ENCODE peak calls at places on chromosomes 11 and 22, in four cellular contexts. K is left ventricle myocardium inferior, Y is cardiac fibroblast, G is spleen. Z is an unnamed sample.

GRCh38 chr11:128550261-128550821 is 37.0 kb downstream of the ETS1 start:
- DNase-seq in K (no peak), Y (no peak), G (peak), Z (no peak)

GRCh38 chr22:27668828-27669797 is 132.4 kb downstream of the MN1 start:
- DNase-seq in K (peak), Y (peak), G (peak), Z (no peak)

GRCh38 chr22:35971418-35972119 is 57.1 kb downstream of the RBFOX2 start:
- DNase-seq in K (no peak), Y (peak), G (no peak), Z (no peak)

GRCh38 chr11:63783925-63784592 is 15.5 kb upstream of the ZFTA start:
- DNase-seq in K (no peak), Y (no peak), G (no peak), Z (no peak)

GRCh38 chr11:13337986-13338436 is 60.4 kb downstream of the BMAL1 start:
- DNase-seq in K (no peak), Y (peak), G (no peak), Z (peak)

GRCh38 chr11:2300290-2300935 is 1.3 kb downstream of the C11orf21 start:
- DNase-seq in K (peak), Y (no peak), G (peak), Z (no peak)

GRCh38 chr11:115496892-115497291 is 7.3 kb downstream of the CADM1 start:
- DNase-seq in K (no peak), Y (no peak), G (no peak), Z (no peak)

GRCh38 chr22:33792837-33793236 is 127.4 kb downstream of the LARGE1 start:
- DNase-seq in K (no peak), Y (no peak), G (no peak), Z (no peak)

GRCh38 chr11:130786987-130787688 is 129.1 kb downstream of the SNX19 start:
- DNase-seq in K (no peak), Y (peak), G (no peak), Z (no peak)

GRCh38 chr11:118438314-118438931 is 2.1 kb downstream of the KMT2A start:
- DNase-seq in K (peak), Y (peak), G (peak), Z (peak)

GRCh38 chr11:119671048-119671447 is 58.0 kb downstream of the NECTIN1 start:
- DNase-seq in K (peak), Y (peak), G (no peak), Z (no peak)

GRCh38 chr11:1732421-1733008 is 17.9 kb downstream of the IFITM10 start:
- DNase-seq in K (no peak), Y (no peak), G (peak), Z (no peak)

GRCh38 chr11:60710482-60710881 is 11.1 kb downstream of the MS4A8 start:
- DNase-seq in K (no peak), Y (no peak), G (no peak), Z (no peak)

GRCh38 chr11:36376315-36376887 is 80.3 kb downstream of the PRR5L start:
- DNase-seq in K (peak), Y (peak), G (peak), Z (no peak)

GRCh38 chr22:43669190-43669589 is 142.9 kb downstream of the EFCAB6 start:
- DNase-seq in K (no peak), Y (no peak), G (no peak), Z (no peak)

GRCh38 chr22:17581056-17581455 is 17.8 kb downstream of the SLC25A18 start:
- DNase-seq in K (no peak), Y (no peak), G (no peak), Z (no peak)

DNA sequence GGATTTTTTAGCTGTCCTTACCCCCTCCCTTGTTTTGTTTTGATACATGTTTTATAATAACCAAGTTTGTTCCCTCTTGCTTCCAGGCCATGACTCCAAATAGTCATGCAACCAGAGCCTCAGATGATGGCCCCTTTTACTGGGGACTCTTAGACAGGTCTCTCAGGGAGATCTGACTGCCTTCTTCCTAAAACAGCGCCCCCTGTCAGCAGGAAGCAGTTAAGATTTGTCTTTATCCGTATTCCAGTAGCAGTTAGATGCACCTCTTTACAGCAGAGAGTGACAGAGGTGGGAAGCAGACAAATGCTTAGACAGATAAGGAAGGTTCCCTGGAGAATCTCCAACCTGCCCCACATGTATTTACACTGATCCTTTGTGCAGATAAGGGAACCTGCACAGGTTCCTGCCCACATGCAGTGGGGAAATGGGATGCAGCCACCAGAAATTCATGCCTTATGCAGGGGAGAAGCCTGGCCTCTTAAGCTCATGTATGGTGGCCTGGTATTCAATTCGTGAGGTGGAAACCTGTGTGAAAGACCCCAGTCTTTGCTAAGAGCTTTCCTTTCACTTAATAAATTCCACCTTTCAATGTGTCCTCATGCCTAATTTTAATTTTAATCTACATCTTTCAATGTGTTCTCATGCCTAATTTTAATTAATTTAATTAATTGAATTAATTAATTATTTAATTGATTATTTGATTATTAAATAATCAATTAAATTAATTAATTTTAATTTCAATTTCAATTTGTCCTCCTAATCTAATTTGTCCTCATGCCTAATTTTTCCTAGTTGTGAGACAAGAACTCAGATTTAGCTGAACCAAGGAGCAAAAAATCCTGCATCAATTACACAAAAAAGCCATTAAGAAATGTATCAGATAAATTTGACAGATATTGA is 11.5 kb upstream of the GLYAT start:
- DNase-seq in K (no peak), Y (no peak), G (no peak), Z (no peak)
- TF ChIP-seq CTCF in K (no peak), Y (no peak), G (no peak), Z (peak)

GRCh38 chr22:41597635-41597953 is 8.0 kb upstream of the PMM1 start:
- DNase-seq in K (no peak), Y (no peak), G (no peak), Z (no peak)

GRCh38 chr22:41595703-41596102 is 6.1 kb upstream of the PMM1 start:
- DNase-seq in K (no peak), Y (no peak), G (peak), Z (no peak)

GRCh38 chr22:41598891-41599635 is 9.4 kb upstream of the PMM1 start:
- DNase-seq in K (no peak), Y (no peak), G (peak), Z (no peak)

GRCh38 chr22:41596776-41597634 is 7.4 kb upstream of the PMM1 start:
- DNase-seq in K (peak), Y (peak), G (peak), Z (peak)

DNA sequence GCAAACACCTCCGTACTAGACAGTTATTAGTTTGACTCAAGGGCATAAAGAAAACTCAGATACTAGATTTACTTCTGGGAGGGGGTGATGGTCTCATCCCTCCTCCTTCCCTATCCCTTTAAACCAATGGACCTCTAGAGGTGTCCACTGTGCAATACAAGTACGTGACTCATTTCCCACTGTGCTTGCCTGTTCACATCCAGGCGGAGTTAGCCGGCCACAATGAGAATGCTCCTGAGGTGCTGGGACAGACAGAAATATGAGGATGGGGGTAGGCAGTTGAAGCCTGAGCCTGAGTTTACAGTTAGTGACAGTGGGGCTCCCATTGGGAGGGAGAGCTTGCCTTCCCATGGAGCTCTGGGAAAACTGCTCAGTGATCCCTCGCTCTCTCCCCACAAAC is 8.4 kb upstream of the PMM1 start:
- DNase-seq in K (no peak), Y (peak), G (peak), Z (no peak)
- TF ChIP-seq CTCF in K (no peak), Y (no peak), G (no peak), Z (no peak)

GRCh38 chr11:284081-285020 is 4.6 kb upstream of the PGGHG start:
- DNase-seq in K (no peak), Y (no peak), G (peak), Z (no peak)
- TF ChIP-seq CTCF in K (no peak), Y (no peak), G (no peak), Z (no peak)

GRCh38 chr11:10651579-10652361 is 41.8 kb downstream of the IRAG1 start:
- DNase-seq in K (no peak), Y (no peak), G (no peak), Z (peak)

GRCh38 chr11:10653242-10653641 is 40.3 kb downstream of the IRAG1 start:
- DNase-seq in K (no peak), Y (no peak), G (no peak), Z (no peak)

GRCh38 chr11:10655227-10655626 is 38.3 kb downstream of the IRAG1 start:
- DNase-seq in K (no peak), Y (no peak), G (no peak), Z (no peak)

GRCh38 chr11:10655931-10656576 is 37.5 kb downstream of the IRAG1 start:
- DNase-seq in K (no peak), Y (peak), G (no peak), Z (no peak)

DNA sequence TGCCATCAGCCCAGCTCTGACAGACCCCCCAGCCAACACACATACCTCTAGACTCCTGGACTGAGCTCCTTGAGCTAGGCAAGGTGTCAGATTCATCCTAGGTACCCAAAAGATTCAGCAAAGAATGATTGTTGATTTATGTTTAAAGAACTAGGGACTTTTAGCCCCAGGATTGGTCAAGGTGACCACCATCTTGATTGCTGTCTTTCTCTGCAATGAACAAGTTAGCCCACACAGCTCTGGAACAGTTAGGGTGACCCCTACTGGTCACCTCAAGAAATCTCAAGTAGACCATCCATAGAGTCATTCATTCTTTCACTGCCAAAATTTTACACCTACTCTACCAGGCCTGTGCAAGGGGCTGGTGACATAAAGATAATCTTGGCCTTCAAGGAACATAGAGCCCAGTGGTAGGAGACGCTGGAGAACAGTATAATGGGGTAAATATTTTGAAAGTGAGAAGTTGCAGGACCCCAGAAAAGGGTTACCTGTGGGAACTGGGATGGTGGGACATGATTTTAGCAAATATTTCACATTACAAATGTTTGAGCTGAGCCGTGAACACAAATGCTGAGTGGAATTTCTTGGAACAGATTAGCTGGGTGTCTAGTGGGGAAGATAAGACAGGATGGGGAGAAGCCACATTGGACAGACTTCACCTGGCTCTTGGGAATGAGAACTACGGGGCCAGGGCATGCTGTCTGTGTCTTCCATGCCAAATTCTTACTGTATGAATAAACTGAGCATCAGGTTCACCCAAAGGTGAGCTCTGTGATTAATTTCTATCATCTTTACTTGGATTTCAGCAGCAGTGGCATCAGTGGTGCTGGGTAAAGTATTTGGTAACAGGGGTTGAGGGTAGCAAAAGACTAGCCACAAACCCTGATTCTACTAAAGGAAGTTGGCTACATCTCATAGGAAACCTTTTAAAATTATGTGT is 39.1 kb downstream of the IRAG1 start:
- DNase-seq in K (no peak), Y (peak), G (no peak), Z (peak)
- TF ChIP-seq CTCF in K (peak), Y (peak), G (peak), Z (peak)

GRCh38 chr11:122655527-122656072 is at the start of gene UBASH3B:
- DNase-seq in K (peak), Y (peak), G (peak), Z (peak)
- TF ChIP-seq CTCF in K (peak), Y (no peak), G (no peak), Z (peak)

GRCh38 chr11:66543263-66544107 is 2.4 kb downstream of the ZDHHC24 start:
- DNase-seq in K (peak), Y (peak), G (peak), Z (no peak)
- TF ChIP-seq CTCF in K (no peak), Y (peak), G (peak), Z (no peak)

Z was measured in MM.1S.